ENCODE peak calls at places on chromosomes 7 and 10, in five cellular contexts. Y is Caco-2, X is heart right ventricle, Z is PC-9, D is pancreas. J is an unnamed sample. For H3K27me3, the result is how much of the 10 kb centered on the place peaks cover.

GRCh38 chr7:19558527-19558926 is 150.3 kb downstream of the POLR1F start:
- DNase-seq in Y (no peak), X (no peak), Z (no peak), D (no peak), J (no peak)

GRCh38 chr10:116201011-116201410 is 72.0 kb downstream of the GFRA1 start:
- DNase-seq in Y (no peak), X (no peak), Z (no peak), D (no peak), J (no peak)

GRCh38 chr7:78690174-78690573 is 763.3 kb downstream of the MAGI2 start:
- DNase-seq in Y (no peak), X (no peak), Z (no peak), D (no peak), J (no peak)

GRCh38 chr10:123564631-123565030 is 101.5 kb upstream of the GPR26 start:
- DNase-seq in Y (no peak), X (no peak), Z (no peak), D (no peak), J (no peak)

GRCh38 chr10:62617702-62618451 is 186.6 kb upstream of the ADO start:
- DNase-seq in Y (no peak), X (no peak), Z (no peak), D (no peak), J (no peak)

GRCh38 chr10:45580371-45580770 is 92.2 kb downstream of the ZFAND4 start:
- DNase-seq in Y (no peak), X (no peak), Z (no peak), D (no peak), J (no peak)

GRCh38 chr7:47609803-47610452 is 28.0 kb upstream of the TNS3 start:
- DNase-seq in Y (no peak), X (no peak), Z (no peak), D (no peak), J (peak)

GRCh38 chr10:86775056-86775858 is 18.8 kb downstream of the BMPR1A start:
- DNase-seq in Y (no peak), X (no peak), Z (no peak), D (no peak), J (no peak)

GRCh38 chr7:116455009-116455408 is 44.5 kb upstream of the CAV2 start:
- DNase-seq in Y (no peak), X (no peak), Z (no peak), D (no peak), J (no peak)

GRCh38 chr10:120098242-120098930 is 205.9 kb downstream of the SEC23IP start:
- DNase-seq in Y (no peak), X (no peak), Z (no peak), D (no peak), J (no peak)

GRCh38 chr7:30274641-30275040 is 9.8 kb upstream of the ZNRF2 start:
- DNase-seq in Y (no peak), X (no peak), Z (no peak), D (no peak), J (no peak)

GRCh38 chr10:115902596-115902995 is 370.4 kb downstream of the GFRA1 start:
- DNase-seq in Y (no peak), X (no peak), Z (no peak), D (no peak), J (no peak)

GRCh38 chr10:58334817-58335305 is at the start of gene UBE2D1:
- DNase-seq in Y (peak), X (peak), Z (peak), D (peak), J (peak)

GRCh38 chr7:68439897-68440296 is 1158.4 kb upstream of the AUTS2 start:
- DNase-seq in Y (no peak), X (no peak), Z (no peak), D (no peak), J (no peak)

GRCh38 chr7:5408777-5409176 is 14.9 kb downstream of the TNRC18 start:
- DNase-seq in Y (no peak), X (no peak), Z (no peak), D (no peak), J (no peak)

GRCh38 chr7:139825666-139826290 is 3.3 kb upstream of the TBXAS1 start:
- DNase-seq in Y (no peak), X (no peak), Z (no peak), D (no peak), J (no peak)

GRCh38 chr7:87154166-87154565 is 1.9 kb downstream of the DMTF1 start:
- DNase-seq in Y (no peak), X (no peak), Z (no peak), D (no peak), J (no peak)

GRCh38 chr7:38222481-38223096 is 44.5 kb downstream of the STARD3NL start:
- DNase-seq in Y (no peak), X (no peak), Z (peak), D (no peak), J (no peak)

GRCh38 chr10:124500767-124501166 is 39.1 kb downstream of the LHPP start:
- DNase-seq in Y (no peak), X (no peak), Z (no peak), D (no peak), J (no peak)

GRCh38 chr10:27730041-27730440 is 15.6 kb downstream of the MKX start:
- DNase-seq in Y (no peak), X (no peak), Z (no peak), D (no peak), J (no peak)

GRCh38 chr10:74018241-74018640 is 20.3 kb downstream of the VCL start:
- DNase-seq in Y (no peak), X (no peak), Z (no peak), D (no peak), J (no peak)

GRCh38 chr10:26737730-26738129 is 40.2 kb downstream of the PDSS1 start:
- DNase-seq in Y (no peak), X (no peak), Z (no peak), D (no peak), J (no peak)

GRCh38 chr10:111079781-111080180 is 3.0 kb downstream of the ADRA2A start:
- DNase-seq in Y (no peak), X (no peak), Z (no peak), D (no peak), J (no peak)

GRCh38 chr7:74217455-74218342 is 7.9 kb downstream of the LAT2 start:
- DNase-seq in Y (no peak), X (no peak), Z (no peak), D (no peak), J (no peak)

GRCh38 chr7:121960678-121961461 is 87.9 kb downstream of the PTPRZ1 start:
- DNase-seq in Y (no peak), X (no peak), Z (peak), D (no peak), J (no peak)

GRCh38 chr10:6114758-6115410 is 26.1 kb downstream of the RBM17 start:
- DNase-seq in Y (no peak), X (no peak), Z (no peak), D (no peak), J (no peak)

GRCh38 chr7:115779561-115779960 is 251.0 kb downstream of the TFEC start:
- DNase-seq in Y (no peak), X (no peak), Z (no peak), D (no peak), J (no peak)

GRCh38 chr10:99920486-99920885 is 89.3 kb downstream of the DNMBP start:
- DNase-seq in Y (no peak), X (no peak), Z (no peak), D (no peak), J (no peak)

GRCh38 chr10:58806323-58806722 is 293.7 kb downstream of the BICC1 start:
- DNase-seq in Y (no peak), X (no peak), Z (no peak), D (no peak), J (no peak)

GRCh38 chr7:151177310-151177709 is 9.7 kb downstream of the ASB10 start:
- DNase-seq in Y (peak), X (no peak), Z (no peak), D (no peak), J (no peak)

GRCh38 chr10:7354330-7355047 is 56.3 kb downstream of the SFMBT2 start:
- DNase-seq in Y (no peak), X (no peak), Z (no peak), D (no peak), J (no peak)
- H3K27me3 ChIP-seq in Y (under half), X (under half), Z (under half), D (under half), J (under half)

GRCh38 chr7:7327423-7327822 is 145.1 kb downstream of the C1GALT1 start:
- DNase-seq in Y (no peak), X (no peak), Z (no peak), D (no peak), J (no peak)
- H3K27me3 ChIP-seq in Y (under half), X (under half), Z (under half), D (under half), J (under half)

GRCh38 chr7:27150568-27151340 is 1.6 kb downstream of the HOXA3 start:
- DNase-seq in Y (peak), X (peak), Z (peak), D (peak), J (peak)

GRCh38 chr7:27151341-27151944 is 940 bp downstream of the HOXA3 start:
- DNase-seq in Y (peak), X (no peak), Z (no peak), D (no peak), J (peak)

GRCh38 chr7:27148776-27149641 is 1.4 kb upstream of the HOXA6 start:
- DNase-seq in Y (peak), X (no peak), Z (no peak), D (no peak), J (peak)

GRCh38 chr7:27148031-27148775 is 629 bp upstream of the HOXA6 start:
- DNase-seq in Y (peak), X (no peak), Z (peak), D (no peak), J (peak)

GRCh38 chr7:27149817-27150567 is 2.4 kb downstream of the HOXA3 start:
- DNase-seq in Y (no peak), X (no peak), Z (no peak), D (no peak), J (peak)
- H3K27me3 ChIP-seq in Y (under half), X (half or more), Z (under half), D (under half), J (under half)

GRCh38 chr7:129777993-129778769 is 166.7 kb downstream of the NRF1 start:
- DNase-seq in Y (no peak), X (no peak), Z (no peak), D (no peak), J (no peak)

GRCh38 chr7:129775695-129776396 is 164.3 kb downstream of the NRF1 start:
- DNase-seq in Y (no peak), X (no peak), Z (no peak), D (no peak), J (no peak)

GRCh38 chr7:129777195-129777844 is 165.8 kb downstream of the NRF1 start:
- DNase-seq in Y (no peak), X (no peak), Z (no peak), D (no peak), J (no peak)

GRCh38 chr7:129774871-129775694 is 163.6 kb downstream of the NRF1 start:
- DNase-seq in Y (no peak), X (no peak), Z (no peak), D (no peak), J (no peak)

DNA sequence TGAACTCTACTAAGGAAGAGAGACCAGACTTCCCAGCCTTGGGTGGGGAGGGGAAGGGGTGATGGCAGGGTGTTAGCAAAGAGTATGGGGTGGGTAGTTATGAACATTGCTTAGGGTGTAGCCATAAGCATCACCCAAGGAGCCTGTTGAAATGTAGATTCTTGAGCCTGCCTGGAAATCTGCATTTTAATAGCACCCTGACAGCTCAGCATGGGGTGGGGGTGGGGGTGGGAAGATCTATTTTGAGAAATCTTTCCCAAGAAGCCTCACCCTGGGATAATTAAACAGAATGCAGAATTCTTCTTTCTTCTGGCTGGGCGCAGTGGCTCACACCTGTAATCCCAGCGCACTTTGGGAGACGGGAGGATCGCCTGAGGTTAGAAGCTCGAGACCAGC is 164.9 kb downstream of the NRF1 start:
- DNase-seq in Y (no peak), X (no peak), Z (no peak), D (no peak), J (no peak)
- H3K27me3 ChIP-seq in Y (under half), X (half or more), Z (under half), D (under half), J (under half)

GRCh38 chr7:27145884-27146401 is 1.6 kb downstream of the HOXA6 start:
- DNase-seq in Y (peak), X (no peak), Z (no peak), D (no peak), J (no peak)
- H3K27me3 ChIP-seq in Y (under half), X (half or more), Z (under half), D (under half), J (under half)

J was measured in uterus.